ENCODE peak calls at places on chromosomes 12 and 14, in five cellular contexts. K is upper lobe of right lung; E is esophagus squamous epithelium; N is CD8-positive, alpha-beta T cell; P is A549. C is an unnamed sample.

GRCh38 chr12:104490850-104491249 is 34.1 kb downstream of the CHST11 start:
- DNase-seq in K (no peak), E (no peak), N (no peak), P (no peak), C (no peak)

GRCh38 chr12:116050266-116050665 is 227.2 kb downstream of the MED13L start:
- DNase-seq in K (no peak), E (no peak), N (no peak), P (no peak), C (no peak)

GRCh38 chr12:77685112-77685511 is 145.6 kb upstream of the NAV3 start:
- DNase-seq in K (no peak), E (no peak), N (no peak), P (peak; percentile 76), C (no peak)

GRCh38 chr14:28754209-28754985 is 12.2 kb upstream of the FOXG1 start:
- DNase-seq in K (no peak), E (no peak), N (no peak), P (peak; percentile 40), C (no peak)

GRCh38 chr12:47717443-47718193 is 7.7 kb downstream of the ENDOU start:
- DNase-seq in K (peak; percentile 88), E (no peak), N (peak; percentile 62), P (peak; percentile 83), C (peak; percentile 95)

GRCh38 chr14:49977126-49977841 is 84.4 kb downstream of the ARF6 start:
- DNase-seq in K (no peak), E (no peak), N (peak; percentile 65), P (no peak), C (no peak)

GRCh38 chr14:34450958-34451357 is 11.1 kb downstream of the SPTSSA start:
- DNase-seq in K (no peak), E (no peak), N (no peak), P (no peak), C (no peak)

GRCh38 chr14:32256606-32257005 is 53.5 kb upstream of the RNU6-8 start:
- DNase-seq in K (no peak), E (no peak), N (no peak), P (no peak), C (no peak)

GRCh38 chr14:79820866-79821535 is 390.3 kb downstream of the DIO2 start:
- DNase-seq in K (no peak), E (no peak), N (no peak), P (no peak), C (no peak)

GRCh38 chr14:89351364-89351957 is 65.6 kb downstream of the FOXN3 start:
- DNase-seq in K (peak; percentile 77), E (no peak), N (peak; percentile 58), P (peak; percentile 29), C (peak; percentile 86)

GRCh38 chr12:29316772-29317171 is 64.2 kb downstream of the ERGIC2 start:
- DNase-seq in K (no peak), E (no peak), N (no peak), P (no peak), C (no peak)

GRCh38 chr14:68707496-68707895 is 85.4 kb downstream of the ZFP36L1 start:
- DNase-seq in K (no peak), E (no peak), N (no peak), P (no peak), C (no peak)

GRCh38 chr12:104846056-104846762 is 111.9 kb downstream of the SLC41A2 start:
- DNase-seq in K (no peak), E (no peak), N (no peak), P (no peak), C (no peak)

GRCh38 chr12:31813305-31813704 is 84.5 kb upstream of the AMN1 start:
- DNase-seq in K (no peak), E (no peak), N (no peak), P (peak; percentile 31), C (no peak)
- TF ChIP-seq CTCF in K (no peak), E (no peak), N (no peak), P (peak; percentile 12), C (no peak)

GRCh38 chr12:88336071-88336768 is 194.1 kb downstream of the TMTC3 start:
- DNase-seq in K (no peak), E (no peak), N (no peak), P (no peak), C (no peak)
- H3K4me1 ChIP-seq in K (no peaks in the 10 kb centered on the region), E (peaks cover 7% of the 10 kb centered on the region), N (no peaks in the 10 kb centered on the region), P (no peaks in the 10 kb centered on the region), C (no peaks in the 10 kb centered on the region)

GRCh38 chr12:44812062-44812461 is 64.1 kb downstream of the NELL2 start:
- DNase-seq in K (no peak), E (no peak), N (no peak), P (peak; percentile 33), C (no peak)
- TF ChIP-seq CTCF in K (no peak), E (no peak), N (peak; percentile 55), P (no peak), C (no peak)

DNA sequence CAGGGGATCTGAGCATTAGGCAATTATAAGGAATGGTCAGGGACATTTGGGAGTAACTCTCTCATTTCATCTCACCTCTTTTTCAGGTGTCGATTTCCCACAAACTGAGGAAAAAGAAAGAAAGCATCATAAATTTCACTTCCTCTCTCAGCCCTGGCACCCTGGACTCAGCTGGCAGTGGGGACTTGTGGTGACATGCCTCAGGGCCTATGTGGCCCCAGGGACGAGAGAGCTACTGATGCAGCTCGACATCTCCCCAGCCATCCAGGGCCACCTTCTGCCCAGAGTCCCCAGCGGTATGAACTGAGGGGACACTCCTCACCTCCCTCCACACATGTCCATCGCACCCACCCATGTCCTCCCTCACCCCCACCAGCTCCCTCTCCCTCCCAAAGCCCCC is 11.7 kb downstream of the TNFRSF1A start:
- DNase-seq in K (no peak), E (no peak), N (no peak), P (no peak), C (no peak)
- H3K4me1 ChIP-seq in K (peaks cover 79% of the 10 kb centered on the region), E (peaks cover 57% of the 10 kb centered on the region), N (peaks cover 52% of the 10 kb centered on the region), P (peaks cover 100% of the 10 kb centered on the region), C (peaks cover 72% of the 10 kb centered on the region)

C was measured in esophagus muscularis mucosa.